ENCODE peak calls at places on chromosomes 6 and 20, in seven cellular contexts. F is cardiac muscle cell, P is left ventricle myocardium inferior, Q is dorsolateral prefrontal cortex, R is chondrocyte, E is mesothelial cell of epicardium, L is breast epithelium. T is an unnamed sample.

GRCh38 chr6:1786455-1787108 is 176.9 kb downstream of the FOXC1 start:
- DNase-seq in E (no peak), P (no peak), L (no peak), R (no peak), F (no peak), Q (no peak), T (no peak)

GRCh38 chr6:101534386-101534785 is 140.9 kb downstream of the GRIK2 start:
- DNase-seq in R (no peak), E (no peak), P (no peak), L (no peak), Q (no peak), F (no peak), T (peak)

GRCh38 chr6:112936476-112936875 is 589.3 kb downstream of the RFPL4B start:
- DNase-seq in L (no peak), F (peak), P (no peak), Q (no peak), R (no peak), E (no peak), T (no peak)

GRCh38 chr6:33989016-33989854 is 156.7 kb downstream of the GRM4 start:
- DNase-seq in L (peak), E (no peak), P (no peak), R (no peak), F (no peak), Q (no peak), T (no peak)

GRCh38 chr6:166598441-166599138 is 12.1 kb upstream of the RAMACL start:
- DNase-seq in Q (no peak), F (peak), R (no peak), E (no peak), P (peak), L (no peak), T (peak)

GRCh38 chr6:22081709-22082108 is 215.1 kb downstream of the PRL start:
- DNase-seq in Q (no peak), L (no peak), P (no peak), R (no peak), E (no peak), F (no peak), T (no peak)

GRCh38 chr6:7685276-7685675 is 40.6 kb upstream of the BMP6 start:
- DNase-seq in R (no peak), P (no peak), E (no peak), L (no peak), F (no peak), Q (no peak), T (no peak)

GRCh38 chr6:151992091-151992490 is 184.6 kb downstream of the ESR1 start:
- DNase-seq in E (no peak), L (no peak), P (no peak), F (peak), Q (no peak), R (no peak), T (no peak)

GRCh38 chr6:90319044-90319443 is 22.4 kb upstream of the BACH2 start:
- DNase-seq in P (no peak), Q (no peak), L (no peak), F (peak), E (no peak), R (no peak), T (peak)

GRCh38 chr6:35392773-35393672 is 50.7 kb downstream of the PPARD start:
- DNase-seq in E (no peak), L (no peak), P (no peak), Q (no peak), R (no peak), F (no peak), T (no peak)

GRCh38 chr6:38137609-38138008 is 318.1 kb downstream of the ZFAND3 start:
- DNase-seq in P (no peak), E (no peak), Q (no peak), R (no peak), F (no peak), L (no peak), T (no peak)

GRCh38 chr6:42960243-42961019 is at the start of gene GNMT:
- DNase-seq in F (peak), P (peak), R (no peak), L (peak), Q (no peak), E (peak), T (no peak)

GRCh38 chr20:16405254-16405653 is 168.0 kb downstream of the KIF16B start:
- DNase-seq in Q (no peak), E (no peak), F (no peak), L (no peak), P (no peak), R (no peak), T (no peak)

GRCh38 chr20:20744170-20744725 is 31.8 kb upstream of the RALGAPA2 start:
- DNase-seq in R (no peak), P (no peak), F (no peak), Q (no peak), E (no peak), L (no peak), T (no peak)

GRCh38 chr6:127581576-127581975 is 4.6 kb downstream of the C6orf58 start:
- DNase-seq in Q (no peak), E (no peak), P (no peak), F (no peak), R (no peak), L (no peak), T (no peak)
- TF ChIP-seq CTCF in Q (no peak), E (no peak), P (no peak), F (no peak), R (no peak), L (no peak), T (no peak)

GRCh38 chr20:4227085-4227821 is 211.9 kb upstream of the RNF24 start:
- DNase-seq in P (no peak), L (no peak), F (peak), R (no peak), E (no peak), Q (no peak), T (no peak)
- TF ChIP-seq CTCF in P (peak), L (no peak), F (peak), R (peak), E (no peak), Q (peak), T (peak)

DNA sequence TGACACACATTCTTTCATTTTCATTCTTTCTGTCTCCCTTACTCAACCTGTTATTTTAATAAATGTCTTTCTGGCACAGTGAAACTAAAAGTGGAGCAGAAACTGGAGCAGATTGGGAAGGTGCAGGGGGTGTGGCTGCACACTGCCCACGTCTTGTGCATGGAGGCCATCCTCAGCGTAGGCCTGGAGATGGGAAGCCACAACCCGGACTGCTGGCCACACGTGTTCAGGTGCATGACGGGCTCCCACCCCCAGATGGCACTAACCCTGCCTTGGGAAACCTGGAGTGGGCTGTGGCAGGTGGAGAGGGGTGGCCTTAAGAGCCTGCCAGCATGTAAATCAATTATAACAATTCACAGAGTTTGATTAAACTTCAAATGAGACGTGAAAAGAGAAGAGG is 71.4 kb upstream of the PBOV1 start:
- DNase-seq in Q (no peak), F (no peak), R (no peak), P (no peak), L (no peak), E (no peak), T (no peak)
- TF ChIP-seq CTCF in Q (no peak), F (peak), R (peak), P (peak), L (no peak), E (no peak), T (no peak)

DNA sequence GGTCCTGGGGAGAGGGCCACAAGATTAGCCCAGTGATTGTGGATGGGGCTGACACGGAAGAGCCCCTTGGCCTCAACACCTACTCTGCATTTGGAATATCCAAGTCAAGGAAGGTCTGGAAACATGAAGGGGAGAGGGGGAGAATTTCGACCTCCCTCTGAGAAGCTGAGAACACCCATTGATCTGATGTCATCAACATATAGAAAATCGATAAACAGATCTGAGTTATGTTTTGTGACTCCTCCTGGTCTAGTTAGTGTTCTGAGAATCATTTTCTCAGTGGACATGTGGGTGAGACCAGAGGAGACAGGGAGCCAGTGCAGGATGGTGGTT is 108.0 kb downstream of the SLC22A3 start:
- DNase-seq in R (no peak), Q (no peak), P (no peak), F (no peak), L (no peak), E (no peak), T (no peak)
- TF ChIP-seq CTCF in R (peak), Q (no peak), P (no peak), F (no peak), L (no peak), E (peak), T (no peak)

GRCh38 chr6:52422156-52422555 is 2.0 kb downstream of the EFHC1 start:
- DNase-seq in F (no peak), Q (no peak), P (no peak), E (no peak), L (no peak), R (no peak), T (no peak)

GRCh38 chr6:52417675-52418111 is 2.4 kb upstream of the EFHC1 start:
- DNase-seq in R (no peak), L (no peak), P (no peak), E (no peak), F (peak), Q (no peak), T (no peak)

GRCh38 chr6:52418606-52419005 is 1.5 kb upstream of the EFHC1 start:
- DNase-seq in F (no peak), Q (no peak), L (no peak), E (no peak), P (no peak), R (no peak), T (no peak)

GRCh38 chr6:52420668-52421358 is 671 bp downstream of the EFHC1 start:
- DNase-seq in E (peak), P (no peak), R (no peak), L (no peak), F (peak), Q (no peak), T (no peak)

GRCh38 chr6:52419809-52420667 is at the start of gene EFHC1:
- DNase-seq in F (peak), Q (peak), L (peak), R (peak), P (peak), E (peak), T (peak)
- TF ChIP-seq CTCF in F (no peak), Q (peak), L (no peak), R (no peak), P (no peak), E (no peak), T (no peak)

DNA sequence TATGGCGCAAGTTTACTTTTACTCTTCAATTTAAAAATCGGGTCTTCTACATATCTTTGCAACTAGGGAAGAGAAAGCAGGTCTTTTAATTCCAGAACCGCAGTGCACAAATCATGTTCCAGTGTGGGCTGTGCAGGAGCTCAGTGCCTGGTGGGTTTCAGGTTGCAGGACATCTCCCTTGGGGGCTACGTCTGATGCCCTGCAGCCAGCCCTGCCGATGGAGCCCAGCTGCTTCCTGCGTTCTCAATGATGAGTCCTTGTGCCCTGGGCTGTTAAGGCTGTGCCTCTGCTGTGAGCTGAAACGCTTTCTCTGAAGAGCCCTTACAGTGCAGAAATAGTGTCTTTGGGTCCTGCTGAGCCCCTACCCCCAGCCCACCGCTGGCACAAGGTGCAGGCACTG is 192.9 kb downstream of the SYNDIG1 start:
- DNase-seq in Q (no peak), F (no peak), P (no peak), L (no peak), R (peak), E (no peak), T (no peak)
- TF ChIP-seq CTCF in Q (no peak), F (no peak), P (no peak), L (no peak), R (no peak), E (no peak), T (no peak)

DNA sequence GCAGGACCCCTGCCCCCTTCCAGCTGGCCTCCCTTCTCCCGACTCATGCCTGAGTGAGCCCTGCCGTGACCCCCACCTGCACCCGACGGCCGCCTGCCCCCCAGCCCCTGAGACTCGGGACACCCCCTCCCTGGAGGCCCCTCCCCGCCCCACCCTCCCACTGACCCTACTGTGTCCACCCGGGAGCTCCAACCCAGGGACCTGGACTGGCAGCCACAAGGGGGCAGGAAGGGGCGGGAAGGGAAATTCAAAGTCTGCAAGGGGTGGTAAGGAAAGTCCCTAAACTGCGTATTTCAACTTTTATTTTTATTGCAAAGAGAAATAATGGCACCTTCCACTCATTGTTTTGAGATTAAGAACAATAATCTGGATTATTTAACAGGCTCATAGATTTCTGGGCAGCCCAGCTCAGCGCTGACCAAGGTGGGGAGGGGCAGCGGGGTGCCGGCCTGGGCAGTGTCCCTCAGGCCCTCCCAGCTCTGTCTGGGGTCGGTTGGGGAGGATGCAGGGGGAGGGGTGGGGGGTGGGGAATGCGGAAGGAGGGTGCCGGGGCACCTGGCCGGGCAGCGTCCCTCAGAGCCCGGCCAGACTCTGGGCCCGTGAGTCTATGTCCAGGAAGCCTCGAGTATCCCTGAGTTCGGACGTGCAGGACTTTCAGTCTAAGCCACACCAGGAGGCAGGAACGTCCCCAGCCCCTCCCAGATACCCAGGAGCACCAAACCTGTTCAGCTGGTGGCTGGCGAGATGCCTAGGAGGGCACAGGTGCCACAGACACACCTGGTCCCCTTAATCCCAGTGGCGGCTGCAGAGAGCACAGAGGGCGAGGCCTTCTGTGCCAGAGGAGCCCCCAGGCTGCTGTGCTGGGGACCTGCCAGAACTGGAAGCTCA is 1.3 kb upstream of the PTK6 start:
- DNase-seq in E (no peak), R (no peak), L (peak), P (no peak), Q (no peak), F (no peak), T (no peak)
- TF ChIP-seq CTCF in E (peak), R (peak), L (no peak), P (peak), Q (peak), F (no peak), T (peak)

DNA sequence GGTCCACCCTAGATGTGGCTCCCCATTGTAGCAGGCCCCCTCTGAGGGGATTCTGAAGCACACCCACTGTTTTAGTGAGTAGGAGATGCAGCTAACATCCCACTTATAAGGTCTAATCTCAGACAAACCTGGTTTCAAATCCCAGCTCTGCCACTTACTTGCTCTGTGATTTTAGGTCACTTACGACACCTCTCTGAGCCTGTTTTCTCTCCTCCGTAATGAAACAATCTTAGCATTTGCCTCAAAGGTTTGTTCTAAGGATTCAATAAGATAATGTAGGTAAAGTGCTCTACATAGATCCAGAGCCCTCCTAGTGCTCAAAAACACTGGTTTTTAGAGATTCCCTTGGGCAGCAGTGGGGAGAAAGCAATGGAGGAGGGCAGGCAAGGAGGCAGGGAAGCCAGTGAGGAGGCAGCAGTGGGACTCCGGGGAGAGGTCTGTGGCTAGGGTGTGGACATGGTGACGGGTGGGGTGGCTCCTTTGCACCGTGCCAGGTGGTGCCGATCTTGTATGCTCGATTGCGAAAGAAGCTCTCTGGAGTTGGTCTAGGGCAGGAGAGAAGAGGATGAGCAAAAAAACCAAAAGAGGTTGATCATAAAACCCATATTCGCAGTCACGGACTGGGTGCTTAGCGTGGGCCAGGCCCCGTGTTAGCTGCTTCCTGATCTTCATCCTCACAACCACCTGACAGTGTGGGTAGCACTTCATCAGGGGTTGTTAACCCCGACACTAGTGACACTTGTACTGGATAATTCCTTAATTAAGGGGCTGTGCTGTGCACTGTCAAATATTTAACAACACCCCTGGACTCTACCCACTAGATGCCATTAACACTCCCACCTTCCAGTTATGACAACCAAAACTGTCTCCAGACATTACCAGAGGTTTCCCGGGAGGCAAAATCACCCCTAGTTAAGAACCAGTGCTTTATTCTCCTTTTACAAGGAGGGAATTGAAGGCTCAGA is 16.8 kb upstream of the PTGIS start:
- DNase-seq in R (no peak), F (no peak), Q (no peak), E (no peak), L (no peak), P (no peak), T (no peak)
- TF ChIP-seq CTCF in R (no peak), F (no peak), Q (no peak), E (no peak), L (no peak), P (no peak), T (no peak)

DNA sequence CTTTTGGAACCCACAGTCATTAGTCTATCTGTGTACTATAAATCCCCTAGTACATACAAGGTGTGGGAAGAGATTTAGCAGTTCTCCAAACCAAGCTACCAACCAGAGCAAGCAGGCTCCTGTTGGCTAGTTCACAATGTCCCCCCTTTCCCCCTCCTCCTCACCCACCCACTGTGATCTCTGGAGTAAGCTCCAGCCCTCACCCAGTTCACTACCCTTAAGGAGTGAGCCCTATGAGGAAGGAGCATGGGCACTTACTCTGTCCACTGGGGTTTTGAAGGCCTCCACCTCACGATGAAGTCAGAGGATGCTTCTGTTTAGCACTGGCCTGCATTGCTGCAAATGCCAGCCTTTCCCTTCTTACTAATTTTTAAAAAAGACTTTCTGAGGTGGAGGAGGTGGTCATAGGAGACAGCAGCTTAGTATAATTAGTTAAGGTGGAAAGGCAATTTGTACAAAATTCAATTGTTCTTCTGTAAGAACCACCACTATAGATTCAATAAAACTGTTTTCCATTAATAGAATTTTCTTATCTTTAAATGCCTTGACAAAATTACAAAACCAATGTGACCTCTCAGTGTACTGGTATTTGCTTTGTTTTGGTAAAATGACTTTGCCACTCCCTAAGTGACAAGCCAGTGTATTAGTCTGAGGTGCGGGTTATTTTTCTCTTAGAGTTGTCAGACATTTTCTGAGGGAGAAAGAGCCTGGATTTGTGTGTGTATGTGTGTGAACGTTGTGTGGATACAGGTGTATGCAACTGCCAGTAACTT is 86.2 kb downstream of the TULP4 start:
- DNase-seq in P (no peak), E (no peak), L (no peak), R (no peak), Q (no peak), F (no peak), T (no peak)
- TF ChIP-seq CTCF in P (no peak), E (no peak), L (no peak), R (no peak), Q (no peak), F (no peak), T (no peak)

T was measured in AG04449.